ENCODE peak calls at places on chromosomes 13 and 19, in five cellular contexts. One of them, this sample, is unnamed.

GRCh38 chr13:26679945-26680516 is 80.6 kb downstream of the GPR12 start:
- DNase-seq in GM12892: no peak
- DNase-seq in activated T-cell treated with anti-CD3 and anti-CD28 coated beads for 48 hours: no peak
- DNase-seq in left ventricle myocardium inferior: no peak
- DNase-seq in central memory CD4-positive, alpha-beta T cell: no peak
- DNase-seq in this sample: no peak

GRCh38 chr13:99805361-99805760 is 166.2 kb downstream of the ZIC5 start:
- DNase-seq in GM12892: no peak
- DNase-seq in activated T-cell treated with anti-CD3 and anti-CD28 coated beads for 48 hours: no peak
- DNase-seq in left ventricle myocardium inferior: no peak
- DNase-seq in central memory CD4-positive, alpha-beta T cell: no peak
- DNase-seq in this sample: no peak

GRCh38 chr13:44093607-44094583 is 214.2 kb downstream of the LACC1 start:
- DNase-seq in GM12892: no peak
- DNase-seq in activated T-cell treated with anti-CD3 and anti-CD28 coated beads for 48 hours: no peak
- DNase-seq in left ventricle myocardium inferior: no peak
- DNase-seq in central memory CD4-positive, alpha-beta T cell: no peak
- DNase-seq in this sample: no peak

GRCh38 chr19:1247747-1248453 is 483 bp upstream of the MIDN start:
- DNase-seq in GM12892: no peak
- DNase-seq in activated T-cell treated with anti-CD3 and anti-CD28 coated beads for 48 hours: peak
- DNase-seq in left ventricle myocardium inferior: peak
- DNase-seq in central memory CD4-positive, alpha-beta T cell: peak
- DNase-seq in this sample: no peak

GRCh38 chr19:1189419-1189818 is 15.4 kb upstream of the SBNO2 start:
- DNase-seq in GM12892: no peak
- DNase-seq in activated T-cell treated with anti-CD3 and anti-CD28 coated beads for 48 hours: no peak
- DNase-seq in left ventricle myocardium inferior: no peak
- DNase-seq in central memory CD4-positive, alpha-beta T cell: no peak
- DNase-seq in this sample: no peak

GRCh38 chr19:39408392-39409206 is 2.0 kb downstream of the ZFP36 start:
- DNase-seq in GM12892: no peak
- DNase-seq in activated T-cell treated with anti-CD3 and anti-CD28 coated beads for 48 hours: no peak
- DNase-seq in left ventricle myocardium inferior: no peak
- DNase-seq in central memory CD4-positive, alpha-beta T cell: peak
- DNase-seq in this sample: no peak

GRCh38 chr13:71661921-71662320 is 205.1 kb downstream of the DACH1 start:
- DNase-seq in GM12892: no peak
- DNase-seq in activated T-cell treated with anti-CD3 and anti-CD28 coated beads for 48 hours: no peak
- DNase-seq in left ventricle myocardium inferior: no peak
- DNase-seq in central memory CD4-positive, alpha-beta T cell: no peak
- DNase-seq in this sample: no peak

GRCh38 chr19:12947702-12948596 is 2.3 kb downstream of the RAD23A start:
- DNase-seq in GM12892: no peak
- DNase-seq in activated T-cell treated with anti-CD3 and anti-CD28 coated beads for 48 hours: no peak
- DNase-seq in left ventricle myocardium inferior: no peak
- DNase-seq in central memory CD4-positive, alpha-beta T cell: no peak
- DNase-seq in this sample: no peak

GRCh38 chr19:48390188-48391099 is 907 bp downstream of the KDELR1 start:
- DNase-seq in GM12892: peak
- DNase-seq in activated T-cell treated with anti-CD3 and anti-CD28 coated beads for 48 hours: peak
- DNase-seq in left ventricle myocardium inferior: peak
- DNase-seq in central memory CD4-positive, alpha-beta T cell: peak
- DNase-seq in this sample: no peak

GRCh38 chr19:15369594-15369891 is 10.0 kb downstream of the AKAP8 start:
- DNase-seq in GM12892: no peak
- DNase-seq in activated T-cell treated with anti-CD3 and anti-CD28 coated beads for 48 hours: no peak
- DNase-seq in left ventricle myocardium inferior: no peak
- DNase-seq in central memory CD4-positive, alpha-beta T cell: no peak
- DNase-seq in this sample: no peak

GRCh38 chr19:55212447-55212846 is 3.1 kb upstream of the PTPRH start:
- DNase-seq in GM12892: no peak
- DNase-seq in activated T-cell treated with anti-CD3 and anti-CD28 coated beads for 48 hours: peak
- DNase-seq in left ventricle myocardium inferior: no peak
- DNase-seq in central memory CD4-positive, alpha-beta T cell: no peak
- DNase-seq in this sample: peak

GRCh38 chr13:67119481-67119883 is 110.7 kb downstream of the PCDH9 start:
- DNase-seq in GM12892: no peak
- DNase-seq in activated T-cell treated with anti-CD3 and anti-CD28 coated beads for 48 hours: no peak
- DNase-seq in left ventricle myocardium inferior: no peak
- DNase-seq in central memory CD4-positive, alpha-beta T cell: no peak
- DNase-seq in this sample: no peak

GRCh38 chr19:42407816-42408175 is 17.7 kb upstream of the CNFN start:
- DNase-seq in GM12892: no peak
- DNase-seq in activated T-cell treated with anti-CD3 and anti-CD28 coated beads for 48 hours: no peak
- DNase-seq in left ventricle myocardium inferior: no peak
- DNase-seq in central memory CD4-positive, alpha-beta T cell: no peak
- DNase-seq in this sample: no peak

GRCh38 chr13:48602296-48603040 is 51.3 kb upstream of the CYSLTR2 start:
- DNase-seq in GM12892: no peak
- DNase-seq in activated T-cell treated with anti-CD3 and anti-CD28 coated beads for 48 hours: no peak
- DNase-seq in left ventricle myocardium inferior: no peak
- DNase-seq in central memory CD4-positive, alpha-beta T cell: no peak
- DNase-seq in this sample: no peak

This sample was measured in Jurkat, Clone E6-1.